ENCODE peak calls at places on chromosomes 11 and 22, in ten cellular contexts. P is central memory CD4-positive, alpha-beta T cell; C is GM20000; Y is iris pigment epithelial cell; W is RCC 7860; O is nucleus accumbens; E is stimulated activated naive B cell treated with anti-CD40 and anti-IgM and Interleukin-4, amounts not matched to agents 10 μg/mL and 1 μg/mL and 100 μg/mL, for 72 hours; R is activated T-cell treated with anti-CD3 and anti-CD28 coated beads, Interleukin-2, amount 50 U/mL, for 4 hours; F is stimulated activated CD4-positive, alpha-beta T cell treated with anti-CD3 and anti-CD28 coated beads, Interleukin-2, amount 100 ng/mL, for 4 hours; G is globus pallidus. K is an unnamed sample.

GRCh38 chr11:36131719-36132349 is 157.4 kb downstream of the COMMD9 start:
- DNase-seq in P (no peak), C (peak), Y (peak), W (no peak), O (peak), E (no peak), R (no peak), F (no peak), G (peak), K (no peak)

GRCh38 chr11:60785806-60786361 is 751 bp downstream of the MS4A10 start:
- DNase-seq in P (no peak), C (no peak), Y (peak), W (peak), O (peak), E (no peak), R (no peak), F (no peak), G (no peak), K (peak)

GRCh38 chr11:12248330-12248729 is 129.0 kb upstream of the PARVA start:
- DNase-seq in P (no peak), C (no peak), Y (peak), W (no peak), O (peak), E (no peak), R (no peak), F (no peak), G (peak), K (no peak)

GRCh38 chr22:49617264-49617663 is 210.4 kb downstream of the BRD1 start:
- DNase-seq in P (no peak), C (no peak), Y (no peak), W (no peak), O (no peak), E (no peak), R (no peak), F (no peak), G (no peak), K (no peak)

GRCh38 chr11:87445002-87445401 is 407.3 kb downstream of the TMEM135 start:
- DNase-seq in P (no peak), C (no peak), Y (peak), W (no peak), O (no peak), E (no peak), R (no peak), F (no peak), G (no peak), K (no peak)

GRCh38 chr11:73375830-73376167 is 400 bp upstream of the RELT start:
- DNase-seq in P (no peak), C (no peak), Y (no peak), W (no peak), O (no peak), E (no peak), R (no peak), F (no peak), G (no peak), K (no peak)

GRCh38 chr11:19076744-19077589 is 16.4 kb upstream of the MRGPRX2 start:
- DNase-seq in P (peak), C (peak), Y (peak), W (peak), O (peak), E (peak), R (peak), F (peak), G (peak), K (no peak)

GRCh38 chr11:83063073-83063754 is 8.5 kb downstream of the RAB30 start:
- DNase-seq in P (peak), C (peak), Y (peak), W (no peak), O (no peak), E (peak), R (no peak), F (no peak), G (no peak), K (peak)

GRCh38 chr11:133228406-133229330 is 303.6 kb downstream of the OPCML start:
- DNase-seq in P (no peak), C (no peak), Y (no peak), W (no peak), O (no peak), E (no peak), R (no peak), F (no peak), G (no peak), K (no peak)

GRCh38 chr11:133821776-133822175 is 23.5 kb downstream of the SPATA19 start:
- DNase-seq in P (no peak), C (peak), Y (peak), W (no peak), O (peak), E (no peak), R (no peak), F (no peak), G (peak), K (peak)

GRCh38 chr11:1060885-1061616 is 13.6 kb upstream of the MUC2 start:
- DNase-seq in P (no peak), C (no peak), Y (peak), W (peak), O (no peak), E (no peak), R (no peak), F (no peak), G (no peak), K (peak)